ENCODE peak calls at places on chromosome X, in eight cellular contexts. One of them, this sample, is unnamed.

GRCh38 chrX:56762707-56763555 is 33.9 kb downstream of the NBDY start:
- DNase-seq in iris pigment epithelial cell: no peak
- DNase-seq in stimulated activated CD4-positive, alpha-beta T cell treated with anti-CD3 and anti-CD28 coated beads, Interleukin-1b, Interleukin-23, amount 100 ng/mL, for 48 hours: no peak
- DNase-seq in T-helper 2 cell: no peak
- DNase-seq in cardiac muscle cell: no peak
- DNase-seq in SW480: no peak
- DNase-seq in cardiac fibroblast: no peak
- DNase-seq in amniotic epithelial cell: no peak
- DNase-seq in this sample: no peak

GRCh38 chrX:153765138-153766079 is 1.4 kb downstream of the PLXNB3 start:
- DNase-seq in iris pigment epithelial cell: no peak
- DNase-seq in cardiac fibroblast: no peak
- DNase-seq in amniotic epithelial cell: peak
- DNase-seq in cardiac muscle cell: no peak
- DNase-seq in SW480: peak
- DNase-seq in T-helper 2 cell: no peak
- DNase-seq in stimulated activated CD4-positive, alpha-beta T cell treated with anti-CD3 and anti-CD28 coated beads, Interleukin-1b, Interleukin-23, amount 100 ng/mL, for 48 hours: no peak
- DNase-seq in this sample: peak

GRCh38 chrX:38109042-38109904 is 102.9 kb downstream of the SYTL5 start:
- DNase-seq in amniotic epithelial cell: no peak
- DNase-seq in cardiac muscle cell: no peak
- DNase-seq in stimulated activated CD4-positive, alpha-beta T cell treated with anti-CD3 and anti-CD28 coated beads, Interleukin-1b, Interleukin-23, amount 100 ng/mL, for 48 hours: no peak
- DNase-seq in T-helper 2 cell: no peak
- DNase-seq in SW480: no peak
- DNase-seq in iris pigment epithelial cell: no peak
- DNase-seq in cardiac fibroblast: no peak
- DNase-seq in this sample: no peak

GRCh38 chrX:110569506-110569905 is 210.9 kb downstream of the RTL9 start:
- DNase-seq in stimulated activated CD4-positive, alpha-beta T cell treated with anti-CD3 and anti-CD28 coated beads, Interleukin-1b, Interleukin-23, amount 100 ng/mL, for 48 hours: no peak
- DNase-seq in T-helper 2 cell: no peak
- DNase-seq in cardiac muscle cell: no peak
- DNase-seq in iris pigment epithelial cell: peak
- DNase-seq in amniotic epithelial cell: no peak
- DNase-seq in cardiac fibroblast: peak
- DNase-seq in SW480: peak
- DNase-seq in this sample: no peak

GRCh38 chrX:24426921-24427746 is 38.0 kb upstream of the PDK3 start:
- DNase-seq in amniotic epithelial cell: no peak
- DNase-seq in SW480: peak
- DNase-seq in cardiac fibroblast: peak
- DNase-seq in T-helper 2 cell: no peak
- DNase-seq in stimulated activated CD4-positive, alpha-beta T cell treated with anti-CD3 and anti-CD28 coated beads, Interleukin-1b, Interleukin-23, amount 100 ng/mL, for 48 hours: no peak
- DNase-seq in iris pigment epithelial cell: no peak
- DNase-seq in cardiac muscle cell: no peak
- DNase-seq in this sample: no peak

GRCh38 chrX:30939928-30940327 is 50.9 kb upstream of the TAB3 start:
- DNase-seq in cardiac fibroblast: no peak
- DNase-seq in iris pigment epithelial cell: no peak
- DNase-seq in amniotic epithelial cell: no peak
- DNase-seq in T-helper 2 cell: no peak
- DNase-seq in stimulated activated CD4-positive, alpha-beta T cell treated with anti-CD3 and anti-CD28 coated beads, Interleukin-1b, Interleukin-23, amount 100 ng/mL, for 48 hours: no peak
- DNase-seq in cardiac muscle cell: no peak
- DNase-seq in SW480: no peak
- DNase-seq in this sample: no peak

GRCh38 chrX:74593593-74593992 is 20.8 kb downstream of the RLIM start:
- DNase-seq in amniotic epithelial cell: peak
- DNase-seq in iris pigment epithelial cell: peak
- DNase-seq in T-helper 2 cell: no peak
- DNase-seq in cardiac muscle cell: no peak
- DNase-seq in SW480: no peak
- DNase-seq in cardiac fibroblast: peak
- DNase-seq in stimulated activated CD4-positive, alpha-beta T cell treated with anti-CD3 and anti-CD28 coated beads, Interleukin-1b, Interleukin-23, amount 100 ng/mL, for 48 hours: no peak
- DNase-seq in this sample: no peak

GRCh38 chrX:18674417-18674787 is 2.5 kb upstream of the RS1 start:
- DNase-seq in amniotic epithelial cell: no peak
- DNase-seq in iris pigment epithelial cell: no peak
- DNase-seq in cardiac fibroblast: no peak
- DNase-seq in stimulated activated CD4-positive, alpha-beta T cell treated with anti-CD3 and anti-CD28 coated beads, Interleukin-1b, Interleukin-23, amount 100 ng/mL, for 48 hours: peak
- DNase-seq in SW480: peak
- DNase-seq in T-helper 2 cell: peak
- DNase-seq in cardiac muscle cell: no peak
- DNase-seq in this sample: no peak

GRCh38 chrX:36867143-36867542 is 141.0 kb upstream of the FAM47C start:
- DNase-seq in amniotic epithelial cell: peak
- DNase-seq in cardiac muscle cell: peak
- DNase-seq in iris pigment epithelial cell: peak
- DNase-seq in cardiac fibroblast: peak
- DNase-seq in SW480: peak
- DNase-seq in T-helper 2 cell: no peak
- DNase-seq in stimulated activated CD4-positive, alpha-beta T cell treated with anti-CD3 and anti-CD28 coated beads, Interleukin-1b, Interleukin-23, amount 100 ng/mL, for 48 hours: no peak
- DNase-seq in this sample: no peak

GRCh38 chrX:63657821-63658220 is 127.2 kb downstream of the ARHGEF9 start:
- DNase-seq in iris pigment epithelial cell: peak
- DNase-seq in cardiac muscle cell: peak
- DNase-seq in SW480: no peak
- DNase-seq in stimulated activated CD4-positive, alpha-beta T cell treated with anti-CD3 and anti-CD28 coated beads, Interleukin-1b, Interleukin-23, amount 100 ng/mL, for 48 hours: no peak
- DNase-seq in amniotic epithelial cell: peak
- DNase-seq in cardiac fibroblast: peak
- DNase-seq in T-helper 2 cell: no peak
- DNase-seq in this sample: peak

GRCh38 chrX:51148848-51149247 is 183.8 kb upstream of the NUDT10 start:
- DNase-seq in cardiac muscle cell: peak
- DNase-seq in cardiac fibroblast: peak
- DNase-seq in SW480: peak
- DNase-seq in amniotic epithelial cell: no peak
- DNase-seq in stimulated activated CD4-positive, alpha-beta T cell treated with anti-CD3 and anti-CD28 coated beads, Interleukin-1b, Interleukin-23, amount 100 ng/mL, for 48 hours: no peak
- DNase-seq in iris pigment epithelial cell: no peak
- DNase-seq in T-helper 2 cell: no peak
- DNase-seq in this sample: no peak

GRCh38 chrX:39162322-39162721 is 361.1 kb downstream of the MID1IP1 start:
- DNase-seq in SW480: no peak
- DNase-seq in amniotic epithelial cell: no peak
- DNase-seq in stimulated activated CD4-positive, alpha-beta T cell treated with anti-CD3 and anti-CD28 coated beads, Interleukin-1b, Interleukin-23, amount 100 ng/mL, for 48 hours: peak
- DNase-seq in iris pigment epithelial cell: no peak
- DNase-seq in cardiac fibroblast: no peak
- DNase-seq in cardiac muscle cell: no peak
- DNase-seq in T-helper 2 cell: peak
- DNase-seq in this sample: peak

GRCh38 chrX:1480082-1480785 is 27.5 kb upstream of the ASMTL start:
- DNase-seq in T-helper 2 cell: no peak
- DNase-seq in amniotic epithelial cell: no peak
- DNase-seq in cardiac muscle cell: no peak
- DNase-seq in SW480: no peak
- DNase-seq in stimulated activated CD4-positive, alpha-beta T cell treated with anti-CD3 and anti-CD28 coated beads, Interleukin-1b, Interleukin-23, amount 100 ng/mL, for 48 hours: no peak
- DNase-seq in iris pigment epithelial cell: no peak
- DNase-seq in cardiac fibroblast: no peak
- DNase-seq in this sample: no peak

GRCh38 chrX:24173115-24173847 is 23.8 kb downstream of the ZFX start:
- DNase-seq in SW480: no peak
- DNase-seq in cardiac fibroblast: no peak
- DNase-seq in cardiac muscle cell: no peak
- DNase-seq in amniotic epithelial cell: peak
- DNase-seq in iris pigment epithelial cell: no peak
- DNase-seq in T-helper 2 cell: no peak
- DNase-seq in stimulated activated CD4-positive, alpha-beta T cell treated with anti-CD3 and anti-CD28 coated beads, Interleukin-1b, Interleukin-23, amount 100 ng/mL, for 48 hours: no peak
- DNase-seq in this sample: no peak

GRCh38 chrX:12973561-12974216 is 1.2 kb upstream of the TMSB4X start:
- DNase-seq in amniotic epithelial cell: no peak
- DNase-seq in SW480: no peak
- DNase-seq in cardiac fibroblast: no peak
- DNase-seq in T-helper 2 cell: peak
- DNase-seq in iris pigment epithelial cell: no peak
- DNase-seq in stimulated activated CD4-positive, alpha-beta T cell treated with anti-CD3 and anti-CD28 coated beads, Interleukin-1b, Interleukin-23, amount 100 ng/mL, for 48 hours: peak
- DNase-seq in cardiac muscle cell: no peak
- DNase-seq in this sample: no peak

GRCh38 chrX:151873096-151873495 is 39.6 kb upstream of the MAGEA4 start:
- DNase-seq in SW480: no peak
- DNase-seq in stimulated activated CD4-positive, alpha-beta T cell treated with anti-CD3 and anti-CD28 coated beads, Interleukin-1b, Interleukin-23, amount 100 ng/mL, for 48 hours: no peak
- DNase-seq in amniotic epithelial cell: no peak
- DNase-seq in cardiac fibroblast: peak
- DNase-seq in T-helper 2 cell: no peak
- DNase-seq in iris pigment epithelial cell: no peak
- DNase-seq in cardiac muscle cell: no peak
- DNase-seq in this sample: no peak

GRCh38 chrX:51825432-51825831 is 68.0 kb upstream of the MAGED1 start:
- DNase-seq in amniotic epithelial cell: no peak
- DNase-seq in T-helper 2 cell: no peak
- DNase-seq in cardiac fibroblast: peak
- DNase-seq in SW480: no peak
- DNase-seq in iris pigment epithelial cell: peak
- DNase-seq in cardiac muscle cell: no peak
- DNase-seq in stimulated activated CD4-positive, alpha-beta T cell treated with anti-CD3 and anti-CD28 coated beads, Interleukin-1b, Interleukin-23, amount 100 ng/mL, for 48 hours: no peak
- DNase-seq in this sample: no peak

GRCh38 chrX:126489141-126489540 is 63.5 kb downstream of the DCAF12L1 start:
- DNase-seq in amniotic epithelial cell: no peak
- DNase-seq in cardiac muscle cell: no peak
- DNase-seq in stimulated activated CD4-positive, alpha-beta T cell treated with anti-CD3 and anti-CD28 coated beads, Interleukin-1b, Interleukin-23, amount 100 ng/mL, for 48 hours: no peak
- DNase-seq in SW480: no peak
- DNase-seq in cardiac fibroblast: no peak
- DNase-seq in T-helper 2 cell: no peak
- DNase-seq in iris pigment epithelial cell: no peak
- DNase-seq in this sample: no peak

GRCh38 chrX:9282325-9282724 is 182.5 kb upstream of the TBL1X start:
- DNase-seq in cardiac fibroblast: peak
- DNase-seq in stimulated activated CD4-positive, alpha-beta T cell treated with anti-CD3 and anti-CD28 coated beads, Interleukin-1b, Interleukin-23, amount 100 ng/mL, for 48 hours: no peak
- DNase-seq in amniotic epithelial cell: no peak
- DNase-seq in SW480: no peak
- DNase-seq in cardiac muscle cell: no peak
- DNase-seq in iris pigment epithelial cell: no peak
- DNase-seq in T-helper 2 cell: no peak
- DNase-seq in this sample: no peak

GRCh38 chrX:150036181-150036580 is 97.9 kb upstream of the EOLA2 start:
- DNase-seq in cardiac muscle cell: no peak
- DNase-seq in cardiac fibroblast: peak
- DNase-seq in amniotic epithelial cell: no peak
- DNase-seq in T-helper 2 cell: no peak
- DNase-seq in iris pigment epithelial cell: peak
- DNase-seq in SW480: peak
- DNase-seq in stimulated activated CD4-positive, alpha-beta T cell treated with anti-CD3 and anti-CD28 coated beads, Interleukin-1b, Interleukin-23, amount 100 ng/mL, for 48 hours: no peak
- DNase-seq in this sample: no peak

GRCh38 chrX:39574178-39574577 is 523.6 kb downstream of the BCOR start:
- DNase-seq in amniotic epithelial cell: no peak
- DNase-seq in stimulated activated CD4-positive, alpha-beta T cell treated with anti-CD3 and anti-CD28 coated beads, Interleukin-1b, Interleukin-23, amount 100 ng/mL, for 48 hours: no peak
- DNase-seq in cardiac fibroblast: no peak
- DNase-seq in iris pigment epithelial cell: no peak
- DNase-seq in SW480: peak
- DNase-seq in T-helper 2 cell: no peak
- DNase-seq in cardiac muscle cell: no peak
- DNase-seq in this sample: no peak

GRCh38 chrX:24025741-24026402 is 1.1 kb downstream of the KLHL15 start:
- DNase-seq in cardiac muscle cell: no peak
- DNase-seq in iris pigment epithelial cell: peak
- DNase-seq in stimulated activated CD4-positive, alpha-beta T cell treated with anti-CD3 and anti-CD28 coated beads, Interleukin-1b, Interleukin-23, amount 100 ng/mL, for 48 hours: peak
- DNase-seq in amniotic epithelial cell: peak
- DNase-seq in T-helper 2 cell: no peak
- DNase-seq in cardiac fibroblast: peak
- DNase-seq in SW480: peak
- DNase-seq in this sample: peak

GRCh38 chrX:46959101-46959500 is 46.9 kb downstream of the JADE3 start:
- DNase-seq in iris pigment epithelial cell: peak
- DNase-seq in amniotic epithelial cell: peak
- DNase-seq in T-helper 2 cell: no peak
- DNase-seq in SW480: no peak
- DNase-seq in cardiac fibroblast: no peak
- DNase-seq in cardiac muscle cell: no peak
- DNase-seq in stimulated activated CD4-positive, alpha-beta T cell treated with anti-CD3 and anti-CD28 coated beads, Interleukin-1b, Interleukin-23, amount 100 ng/mL, for 48 hours: no peak
- DNase-seq in this sample: no peak

GRCh38 chrX:6257025-6257424 is 28.4 kb upstream of the NLGN4X start:
- DNase-seq in cardiac muscle cell: no peak
- DNase-seq in SW480: no peak
- DNase-seq in amniotic epithelial cell: no peak
- DNase-seq in stimulated activated CD4-positive, alpha-beta T cell treated with anti-CD3 and anti-CD28 coated beads, Interleukin-1b, Interleukin-23, amount 100 ng/mL, for 48 hours: no peak
- DNase-seq in T-helper 2 cell: no peak
- DNase-seq in iris pigment epithelial cell: no peak
- DNase-seq in cardiac fibroblast: no peak
- DNase-seq in this sample: no peak

GRCh38 chrX:46791927-46792825 is 33.3 kb upstream of the SLC9A7 start:
- DNase-seq in iris pigment epithelial cell: peak
- DNase-seq in T-helper 2 cell: no peak
- DNase-seq in SW480: peak
- DNase-seq in cardiac fibroblast: peak
- DNase-seq in amniotic epithelial cell: peak
- DNase-seq in cardiac muscle cell: no peak
- DNase-seq in stimulated activated CD4-positive, alpha-beta T cell treated with anti-CD3 and anti-CD28 coated beads, Interleukin-1b, Interleukin-23, amount 100 ng/mL, for 48 hours: peak
- DNase-seq in this sample: no peak

GRCh38 chrX:44071847-44072545 is 98.8 kb upstream of the NDP start:
- DNase-seq in iris pigment epithelial cell: peak
- DNase-seq in cardiac fibroblast: peak
- DNase-seq in amniotic epithelial cell: no peak
- DNase-seq in SW480: peak
- DNase-seq in cardiac muscle cell: no peak
- DNase-seq in T-helper 2 cell: no peak
- DNase-seq in stimulated activated CD4-positive, alpha-beta T cell treated with anti-CD3 and anti-CD28 coated beads, Interleukin-1b, Interleukin-23, amount 100 ng/mL, for 48 hours: no peak
- DNase-seq in this sample: no peak

GRCh38 chrX:18931972-18932371 is 51.9 kb downstream of the PHKA2 start:
- DNase-seq in T-helper 2 cell: no peak
- DNase-seq in iris pigment epithelial cell: peak
- DNase-seq in amniotic epithelial cell: peak
- DNase-seq in SW480: peak
- DNase-seq in stimulated activated CD4-positive, alpha-beta T cell treated with anti-CD3 and anti-CD28 coated beads, Interleukin-1b, Interleukin-23, amount 100 ng/mL, for 48 hours: no peak
- DNase-seq in cardiac fibroblast: peak
- DNase-seq in cardiac muscle cell: peak
- DNase-seq in this sample: no peak

GRCh38 chrX:116379854-116380253 is 56.6 kb upstream of the SLC6A14 start:
- DNase-seq in T-helper 2 cell: no peak
- DNase-seq in cardiac fibroblast: peak
- DNase-seq in amniotic epithelial cell: no peak
- DNase-seq in iris pigment epithelial cell: peak
- DNase-seq in stimulated activated CD4-positive, alpha-beta T cell treated with anti-CD3 and anti-CD28 coated beads, Interleukin-1b, Interleukin-23, amount 100 ng/mL, for 48 hours: no peak
- DNase-seq in SW480: no peak
- DNase-seq in cardiac muscle cell: no peak
- DNase-seq in this sample: no peak

GRCh38 chrX:48045410-48046311 is 25.8 kb downstream of the ZNF630 start:
- DNase-seq in amniotic epithelial cell: peak
- DNase-seq in iris pigment epithelial cell: peak
- DNase-seq in SW480: no peak
- DNase-seq in T-helper 2 cell: no peak
- DNase-seq in cardiac fibroblast: peak
- DNase-seq in stimulated activated CD4-positive, alpha-beta T cell treated with anti-CD3 and anti-CD28 coated beads, Interleukin-1b, Interleukin-23, amount 100 ng/mL, for 48 hours: no peak
- DNase-seq in cardiac muscle cell: no peak
- DNase-seq in this sample: peak

GRCh38 chrX:53930513-53931380 is 113.5 kb downstream of the PHF8 start:
- DNase-seq in amniotic epithelial cell: peak
- DNase-seq in T-helper 2 cell: no peak
- DNase-seq in cardiac muscle cell: no peak
- DNase-seq in stimulated activated CD4-positive, alpha-beta T cell treated with anti-CD3 and anti-CD28 coated beads, Interleukin-1b, Interleukin-23, amount 100 ng/mL, for 48 hours: no peak
- DNase-seq in iris pigment epithelial cell: peak
- DNase-seq in SW480: no peak
- DNase-seq in cardiac fibroblast: peak
- DNase-seq in this sample: no peak

GRCh38 chrX:96909291-96909690 is 25.6 kb downstream of the RPA4 start:
- DNase-seq in SW480: no peak
- DNase-seq in stimulated activated CD4-positive, alpha-beta T cell treated with anti-CD3 and anti-CD28 coated beads, Interleukin-1b, Interleukin-23, amount 100 ng/mL, for 48 hours: no peak
- DNase-seq in cardiac muscle cell: no peak
- DNase-seq in iris pigment epithelial cell: peak
- DNase-seq in cardiac fibroblast: peak
- DNase-seq in amniotic epithelial cell: no peak
- DNase-seq in T-helper 2 cell: no peak
- DNase-seq in this sample: no peak

GRCh38 chrX:1493877-1494510 is 41.3 kb upstream of the ASMTL start:
- DNase-seq in T-helper 2 cell: no peak
- DNase-seq in amniotic epithelial cell: no peak
- DNase-seq in SW480: no peak
- DNase-seq in cardiac fibroblast: no peak
- DNase-seq in stimulated activated CD4-positive, alpha-beta T cell treated with anti-CD3 and anti-CD28 coated beads, Interleukin-1b, Interleukin-23, amount 100 ng/mL, for 48 hours: no peak
- DNase-seq in cardiac muscle cell: no peak
- DNase-seq in iris pigment epithelial cell: no peak
- DNase-seq in this sample: no peak

GRCh38 chrX:77961063-77961462 is 8.4 kb downstream of the PGAM4 start:
- DNase-seq in SW480: no peak
- DNase-seq in stimulated activated CD4-positive, alpha-beta T cell treated with anti-CD3 and anti-CD28 coated beads, Interleukin-1b, Interleukin-23, amount 100 ng/mL, for 48 hours: no peak
- DNase-seq in T-helper 2 cell: no peak
- DNase-seq in cardiac muscle cell: no peak
- DNase-seq in iris pigment epithelial cell: no peak
- DNase-seq in cardiac fibroblast: no peak
- DNase-seq in amniotic epithelial cell: no peak
- DNase-seq in this sample: no peak